ENCODE peak calls at places on chromosomes 13 and 19, in six cellular contexts. One of them, this sample, is unnamed.
A peak's percentile ranks its signal among the peaks of the same experiment; 100 is the strongest.

GRCh38 chr19:45817010-45817724 is 2.1 kb upstream of the RSPH6A start:
- DNase-seq in AG09309: peak; percentile 60
- DNase-seq in GM13976: peak; percentile 99
- DNase-seq in cardiac muscle cell: peak; percentile 96
- DNase-seq in heart right ventricle: peak; percentile 94
- DNase-seq in RWPE1: peak; percentile 96
- DNase-seq in this sample: peak; percentile 98

GRCh38 chr13:41914552-41914951 is 46.4 kb downstream of the VWA8 start:
- DNase-seq in AG09309: no peak
- DNase-seq in GM13976: no peak
- DNase-seq in cardiac muscle cell: no peak
- DNase-seq in heart right ventricle: no peak
- DNase-seq in RWPE1: no peak
- DNase-seq in this sample: no peak

GRCh38 chr19:45187421-45188100 is 9.0 kb downstream of the BLOC1S3 start:
- DNase-seq in AG09309: no peak
- DNase-seq in GM13976: peak; percentile 81
- DNase-seq in cardiac muscle cell: peak; percentile 71
- DNase-seq in heart right ventricle: no peak
- DNase-seq in RWPE1: peak; percentile 34
- DNase-seq in this sample: peak; percentile 27

GRCh38 chr13:99074693-99075092 is 96.8 kb upstream of the DOCK9 start:
- DNase-seq in AG09309: no peak
- DNase-seq in GM13976: no peak
- DNase-seq in cardiac muscle cell: no peak
- DNase-seq in heart right ventricle: no peak
- DNase-seq in RWPE1: no peak
- DNase-seq in this sample: no peak

GRCh38 chr13:33392794-33393371 is 107.3 kb upstream of the STARD13 start:
- DNase-seq in AG09309: no peak
- DNase-seq in GM13976: no peak
- DNase-seq in cardiac muscle cell: no peak
- DNase-seq in heart right ventricle: no peak
- DNase-seq in RWPE1: no peak
- DNase-seq in this sample: no peak

GRCh38 chr13:112657850-112658445 is 31.9 kb upstream of the ATP11A start:
- DNase-seq in AG09309: peak; percentile 34
- DNase-seq in GM13976: no peak
- DNase-seq in cardiac muscle cell: no peak
- DNase-seq in heart right ventricle: no peak
- DNase-seq in RWPE1: peak; percentile 73
- DNase-seq in this sample: peak; percentile 68

GRCh38 chr13:99958402-99959126 is 13.0 kb downstream of the ZIC5 start:
- DNase-seq in AG09309: no peak
- DNase-seq in GM13976: no peak
- DNase-seq in cardiac muscle cell: peak; percentile 13
- DNase-seq in heart right ventricle: no peak
- DNase-seq in RWPE1: no peak
- DNase-seq in this sample: no peak

GRCh38 chr13:110697842-110698241 is 8.1 kb downstream of the CARS2 start:
- DNase-seq in AG09309: no peak
- DNase-seq in GM13976: no peak
- DNase-seq in cardiac muscle cell: no peak
- DNase-seq in heart right ventricle: no peak
- DNase-seq in RWPE1: no peak
- DNase-seq in this sample: no peak

GRCh38 chr19:8663920-8664670 is 33.7 kb downstream of the NFILZ start:
- DNase-seq in AG09309: no peak
- DNase-seq in GM13976: peak; percentile 47
- DNase-seq in cardiac muscle cell: no peak
- DNase-seq in heart right ventricle: no peak
- DNase-seq in RWPE1: no peak
- DNase-seq in this sample: no peak

GRCh38 chr19:47414469-47414868 is 4.9 kb downstream of the MEIS3 start:
- DNase-seq in AG09309: no peak
- DNase-seq in GM13976: no peak
- DNase-seq in cardiac muscle cell: peak; percentile 23
- DNase-seq in heart right ventricle: no peak
- DNase-seq in RWPE1: no peak
- DNase-seq in this sample: peak; percentile 82

GRCh38 chr19:30318936-30319335 is 53.2 kb upstream of the ZNF536 start:
- DNase-seq in AG09309: no peak
- DNase-seq in GM13976: no peak
- DNase-seq in cardiac muscle cell: no peak
- DNase-seq in heart right ventricle: no peak
- DNase-seq in RWPE1: no peak
- DNase-seq in this sample: no peak

GRCh38 chr13:25249001-25249543 is 38.2 kb downstream of the MTMR6 start:
- DNase-seq in AG09309: peak; percentile 53
- DNase-seq in GM13976: peak; percentile 40
- DNase-seq in cardiac muscle cell: peak; percentile 34
- DNase-seq in heart right ventricle: no peak
- DNase-seq in RWPE1: no peak
- DNase-seq in this sample: no peak

GRCh38 chr13:45352031-45352430 is 11.0 kb upstream of the TPT1 start:
- DNase-seq in AG09309: no peak
- DNase-seq in GM13976: no peak
- DNase-seq in cardiac muscle cell: no peak
- DNase-seq in heart right ventricle: no peak
- DNase-seq in RWPE1: peak; percentile 73
- DNase-seq in this sample: no peak

GRCh38 chr19:40933025-40933424 is 51.0 kb upstream of the CYP2A7 start:
- DNase-seq in AG09309: no peak
- DNase-seq in GM13976: no peak
- DNase-seq in cardiac muscle cell: no peak
- DNase-seq in heart right ventricle: no peak
- DNase-seq in RWPE1: no peak
- DNase-seq in this sample: no peak

GRCh38 chr19:45296365-45296764 is 26.3 kb downstream of the CKM start:
- DNase-seq in AG09309: no peak
- DNase-seq in GM13976: no peak
- DNase-seq in cardiac muscle cell: no peak
- DNase-seq in heart right ventricle: no peak
- DNase-seq in RWPE1: no peak
- DNase-seq in this sample: no peak

GRCh38 chr13:37656247-37656940 is 57.8 kb upstream of the POSTN start:
- DNase-seq in AG09309: peak; percentile 94
- DNase-seq in GM13976: no peak
- DNase-seq in cardiac muscle cell: no peak
- DNase-seq in heart right ventricle: no peak
- DNase-seq in RWPE1: peak; percentile 92
- DNase-seq in this sample: peak; percentile 1

GRCh38 chr19:485122-485521 is 11.2 kb upstream of the MADCAM1 start:
- DNase-seq in AG09309: no peak
- DNase-seq in GM13976: no peak
- DNase-seq in cardiac muscle cell: no peak
- DNase-seq in heart right ventricle: no peak
- DNase-seq in RWPE1: no peak
- DNase-seq in this sample: no peak

GRCh38 chr13:88005188-88005587 is 334.0 kb downstream of the SLITRK5 start:
- DNase-seq in AG09309: no peak
- DNase-seq in GM13976: no peak
- DNase-seq in cardiac muscle cell: no peak
- DNase-seq in heart right ventricle: no peak
- DNase-seq in RWPE1: no peak
- DNase-seq in this sample: no peak

GRCh38 chr13:50780201-50781015 is 63.1 kb downstream of the DLEU7 start:
- DNase-seq in AG09309: no peak
- DNase-seq in GM13976: no peak
- DNase-seq in cardiac muscle cell: no peak
- DNase-seq in heart right ventricle: no peak
- DNase-seq in RWPE1: no peak
- DNase-seq in this sample: no peak

GRCh38 chr13:57865600-57866294 is 234.2 kb downstream of the PCDH17 start:
- DNase-seq in AG09309: no peak
- DNase-seq in GM13976: no peak
- DNase-seq in cardiac muscle cell: no peak
- DNase-seq in heart right ventricle: no peak
- DNase-seq in RWPE1: no peak
- DNase-seq in this sample: no peak

GRCh38 chr13:45060062-45060461 is 60.2 kb upstream of the GTF2F2 start:
- DNase-seq in AG09309: no peak
- DNase-seq in GM13976: no peak
- DNase-seq in cardiac muscle cell: no peak
- DNase-seq in heart right ventricle: no peak
- DNase-seq in RWPE1: no peak
- DNase-seq in this sample: no peak

GRCh38 chr19:46297700-46298476 is 1.0 kb downstream of the HIF3A start:
- DNase-seq in AG09309: no peak
- DNase-seq in GM13976: no peak
- DNase-seq in cardiac muscle cell: no peak
- DNase-seq in heart right ventricle: peak; percentile 85
- DNase-seq in RWPE1: no peak
- DNase-seq in this sample: no peak

GRCh38 chr19:10815969-10816635 is 19.9 kb downstream of the TMED1 start:
- DNase-seq in AG09309: no peak
- DNase-seq in GM13976: no peak
- DNase-seq in cardiac muscle cell: no peak
- DNase-seq in heart right ventricle: no peak
- DNase-seq in RWPE1: no peak
- DNase-seq in this sample: no peak

GRCh38 chr19:57052102-57052501 is 67.7 kb upstream of the USP29 start:
- DNase-seq in AG09309: no peak
- DNase-seq in GM13976: no peak
- DNase-seq in cardiac muscle cell: no peak
- DNase-seq in heart right ventricle: no peak
- DNase-seq in RWPE1: no peak
- DNase-seq in this sample: no peak

GRCh38 chr13:46516624-46517318 is 36.2 kb upstream of the LRCH1 start:
- DNase-seq in AG09309: no peak
- DNase-seq in GM13976: no peak
- DNase-seq in cardiac muscle cell: no peak
- DNase-seq in heart right ventricle: peak; percentile 35
- DNase-seq in RWPE1: no peak
- DNase-seq in this sample: no peak

GRCh38 chr19:15115080-15115479 is 7.9 kb downstream of the SYDE1 start:
- DNase-seq in AG09309: no peak
- DNase-seq in GM13976: no peak
- DNase-seq in cardiac muscle cell: no peak
- DNase-seq in heart right ventricle: peak; percentile 89
- DNase-seq in RWPE1: no peak
- DNase-seq in this sample: no peak

DNA sequence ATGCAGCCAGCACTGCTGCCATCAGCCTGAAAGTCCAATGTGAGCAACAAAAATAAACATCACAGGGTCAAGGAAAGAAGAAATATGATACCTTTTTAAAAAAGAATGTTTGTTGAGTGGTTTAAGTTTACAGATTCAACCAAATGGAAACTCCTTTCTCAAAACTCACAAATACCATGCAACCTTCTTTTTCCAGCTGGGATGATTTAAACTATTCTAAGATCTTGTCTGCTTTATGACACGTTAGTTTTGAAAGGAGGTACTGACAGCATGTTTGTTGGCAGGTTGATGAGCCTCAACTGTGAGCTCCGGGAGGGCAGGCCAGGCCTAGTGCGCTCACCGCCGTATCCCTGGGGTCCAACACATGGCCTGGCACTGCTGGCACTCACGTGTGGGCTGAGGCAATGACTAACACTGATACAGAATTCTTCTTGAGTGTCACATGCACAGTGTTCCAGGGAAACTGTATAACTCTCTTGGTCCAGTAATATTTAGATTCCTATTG is 46.7 kb downstream of the LATS2 start:
- DNase-seq in AG09309: peak; percentile 32
- DNase-seq in GM13976: no peak
- DNase-seq in cardiac muscle cell: no peak
- DNase-seq in heart right ventricle: peak; percentile 46
- DNase-seq in RWPE1: no peak
- DNase-seq in this sample: no peak
- TF ChIP-seq CTCF in AG09309: no peak
- TF ChIP-seq CTCF in GM13976: no peak
- TF ChIP-seq CTCF in cardiac muscle cell: no peak
- TF ChIP-seq CTCF in heart right ventricle: no peak
- TF ChIP-seq CTCF in RWPE1: no peak
- TF ChIP-seq CTCF in this sample: no peak

GRCh38 chr13:94860981-94861407 is 148.6 kb upstream of the SOX21 start:
- DNase-seq in AG09309: no peak
- DNase-seq in GM13976: no peak
- DNase-seq in cardiac muscle cell: no peak
- DNase-seq in heart right ventricle: no peak
- DNase-seq in RWPE1: no peak
- DNase-seq in this sample: no peak
- TF ChIP-seq CTCF in AG09309: no peak
- TF ChIP-seq CTCF in GM13976: no peak
- TF ChIP-seq CTCF in cardiac muscle cell: no peak
- TF ChIP-seq CTCF in heart right ventricle: no peak
- TF ChIP-seq CTCF in RWPE1: no peak
- TF ChIP-seq CTCF in this sample: no peak

GRCh38 chr13:61685683-61686013 is 270.0 kb upstream of the PCDH20 start:
- DNase-seq in AG09309: no peak
- DNase-seq in GM13976: no peak
- DNase-seq in cardiac muscle cell: peak; percentile 61
- DNase-seq in heart right ventricle: no peak
- DNase-seq in RWPE1: no peak
- DNase-seq in this sample: no peak
- TF ChIP-seq CTCF in AG09309: no peak
- TF ChIP-seq CTCF in GM13976: no peak
- TF ChIP-seq CTCF in cardiac muscle cell: no peak
- TF ChIP-seq CTCF in heart right ventricle: no peak
- TF ChIP-seq CTCF in RWPE1: no peak
- TF ChIP-seq CTCF in this sample: no peak

GRCh38 chr19:37583340-37583739 is 11.3 kb downstream of the ZNF571 start:
- DNase-seq in AG09309: no peak
- DNase-seq in GM13976: no peak
- DNase-seq in cardiac muscle cell: no peak
- DNase-seq in heart right ventricle: no peak
- DNase-seq in RWPE1: no peak
- DNase-seq in this sample: no peak
- TF ChIP-seq CTCF in AG09309: no peak
- TF ChIP-seq CTCF in GM13976: no peak
- TF ChIP-seq CTCF in cardiac muscle cell: no peak
- TF ChIP-seq CTCF in heart right ventricle: no peak
- TF ChIP-seq CTCF in RWPE1: no peak
- TF ChIP-seq CTCF in this sample: no peak

This sample was measured in Calu3.